ENCODE peak calls at places on chromosomes 3 and 15, in seven cellular contexts. M is stimulated activated CD4-positive, alpha-beta T cell treated with anti-CD3 and anti-CD28 coated beads, Interleukin-4, amount 100 ng/mL, for 1 hour; R is HCT116; P is putamen; L is IMR-90; S is stimulated activated CD8-positive, alpha-beta memory T cell treated with anti-CD3 and anti-CD28 coated beads, Interleukin-7, amount 100 ng/mL, for 24 hours; Z is GM12865. J is an unnamed sample.

GRCh38 chr15:61639491-61639890 is 410.4 kb upstream of the RORA start:
- DNase-seq in M (no peak), R (no peak), P (no peak), L (no peak), S (no peak), Z (no peak), J (no peak)

GRCh38 chr15:51067510-51067909 is 27.2 kb downstream of the TNFAIP8L3 start:
- DNase-seq in M (no peak), R (no peak), P (no peak), L (peak), S (no peak), Z (no peak), J (no peak)

GRCh38 chr3:134291300-134292254 is 40.9 kb upstream of the RYK start:
- DNase-seq in M (no peak), R (no peak), P (no peak), L (peak), S (no peak), Z (no peak), J (no peak)

GRCh38 chr3:125108833-125109540 is 53.2 kb upstream of the HEG1 start:
- DNase-seq in M (no peak), R (no peak), P (no peak), L (no peak), S (no peak), Z (peak), J (no peak)

GRCh38 chr3:47852604-47853397 is 49.9 kb downstream of the DHX30 start:
- DNase-seq in M (no peak), R (no peak), P (peak), L (no peak), S (no peak), Z (no peak), J (no peak)

GRCh38 chr3:23283625-23284024 is 80.5 kb downstream of the UBE2E2 start:
- DNase-seq in M (no peak), R (no peak), P (no peak), L (no peak), S (no peak), Z (no peak), J (no peak)

GRCh38 chr3:149221783-149222517 is at the start of gene CP:
- DNase-seq in M (no peak), R (no peak), P (no peak), L (no peak), S (no peak), Z (no peak), J (no peak)

GRCh38 chr3:185709241-185709955 is 115.4 kb downstream of the IGF2BP2 start:
- DNase-seq in M (no peak), R (no peak), P (no peak), L (no peak), S (no peak), Z (no peak), J (no peak)

GRCh38 chr3:131221731-131222130 is 159.8 kb upstream of the NUDT16 start:
- DNase-seq in M (no peak), R (no peak), P (no peak), L (peak), S (no peak), Z (no peak), J (no peak)

GRCh38 chr3:146019508-146019907 is 141.5 kb downstream of the PLOD2 start:
- DNase-seq in M (no peak), R (no peak), P (no peak), L (peak), S (no peak), Z (no peak), J (no peak)

GRCh38 chr3:56990295-56991015 is 70.0 kb upstream of the SPATA12 start:
- DNase-seq in M (no peak), R (no peak), P (no peak), L (no peak), S (no peak), Z (no peak), J (no peak)

GRCh38 chr3:178367817-178368617 is 168.2 kb upstream of the KCNMB2 start:
- DNase-seq in M (no peak), R (no peak), P (no peak), L (no peak), S (no peak), Z (no peak), J (no peak)

GRCh38 chr15:35784745-35785144 is 238.8 kb upstream of the DPH6 start:
- DNase-seq in M (no peak), R (no peak), P (peak), L (no peak), S (no peak), Z (no peak), J (no peak)

GRCh38 chr15:46312133-46312740 is 677.4 kb downstream of the SQOR start:
- DNase-seq in M (peak), R (peak), P (peak), L (peak), S (peak), Z (peak), J (peak)

GRCh38 chr15:100918034-100918689 is 995 bp upstream of the LRRK1 start:
- DNase-seq in M (peak), R (peak), P (no peak), L (peak), S (peak), Z (peak), J (no peak)

GRCh38 chr3:108406661-108407206 is 103.7 kb downstream of the MYH15 start:
- DNase-seq in M (no peak), R (peak), P (peak), L (peak), S (no peak), Z (peak), J (peak)

GRCh38 chr15:65939901-65940617 is 70.8 kb downstream of the RAB11A start:
- DNase-seq in M (no peak), R (no peak), P (no peak), L (peak), S (no peak), Z (no peak), J (peak)

GRCh38 chr3:47950453-47950852 is 65.8 kb downstream of the MAP4 start:
- DNase-seq in M (no peak), R (no peak), P (no peak), L (no peak), S (no peak), Z (no peak), J (no peak)

GRCh38 chr15:47715402-47715801 is 1.9 kb upstream of the SEMA6D start:
- DNase-seq in M (no peak), R (no peak), P (no peak), L (no peak), S (no peak), Z (no peak), J (no peak)

GRCh38 chr15:91561371-91562100 is 292.0 kb upstream of the SLCO3A1 start:
- DNase-seq in M (no peak), R (no peak), P (peak), L (peak), S (no peak), Z (no peak), J (no peak)

GRCh38 chr3:159654183-159655134 is 334.2 kb upstream of the IL12A start:
- DNase-seq in M (no peak), R (no peak), P (no peak), L (no peak), S (no peak), Z (no peak), J (no peak)

GRCh38 chr15:82303956-82304640 is 41.5 kb downstream of the SAXO2 start:
- DNase-seq in M (no peak), R (no peak), P (no peak), L (no peak), S (no peak), Z (no peak), J (no peak)

GRCh38 chr3:98731720-98732238 is 31.4 kb upstream of the ST3GAL6 start:
- DNase-seq in M (no peak), R (no peak), P (peak), L (no peak), S (no peak), Z (no peak), J (no peak)

GRCh38 chr3:192207239-192207638 is 520.1 kb downstream of the FGF12 start:
- DNase-seq in M (no peak), R (no peak), P (no peak), L (no peak), S (no peak), Z (no peak), J (no peak)

GRCh38 chr3:176974303-176974702 is 223.0 kb downstream of the TBL1XR1 start:
- DNase-seq in M (no peak), R (no peak), P (no peak), L (no peak), S (no peak), Z (no peak), J (no peak)

GRCh38 chr3:43096761-43097160 is 9.1 kb downstream of the POMGNT2 start:
- DNase-seq in M (no peak), R (no peak), P (no peak), L (no peak), S (no peak), Z (no peak), J (no peak)

GRCh38 chr15:91789136-91789535 is 64.4 kb upstream of the SLCO3A1 start:
- DNase-seq in M (no peak), R (no peak), P (no peak), L (no peak), S (no peak), Z (no peak), J (no peak)

GRCh38 chr3:55661141-55661540 is 174.0 kb upstream of the WNT5A start:
- DNase-seq in M (no peak), R (no peak), P (no peak), L (no peak), S (no peak), Z (peak), J (no peak)

GRCh38 chr3:124261301-124261700 is 269.4 kb upstream of the ROPN1 start:
- DNase-seq in M (no peak), R (no peak), P (no peak), L (peak), S (no peak), Z (no peak), J (no peak)

GRCh38 chr3:14879161-14879888 is 60.6 kb downstream of the FGD5 start:
- DNase-seq in M (peak), R (no peak), P (no peak), L (no peak), S (no peak), Z (no peak), J (no peak)

GRCh38 chr15:31227954-31228542 is 98.6 kb upstream of the KLF13 start:
- DNase-seq in M (no peak), R (no peak), P (no peak), L (no peak), S (no peak), Z (peak), J (no peak)

GRCh38 chr3:79255696-79256095 is 512.1 kb downstream of the ROBO1 start:
- DNase-seq in M (no peak), R (no peak), P (no peak), L (no peak), S (no peak), Z (no peak), J (no peak)